ENCODE peak calls at places on chromosomes 11 and 22, in ten cellular contexts. One of them, this sample, is unnamed.

GRCh38 chr11:68658661-68659060 is 25.7 kb upstream of the GAL start:
- DNase-seq in activated T-cell treated with anti-CD3 and anti-CD28 coated beads for 1 hour: no peak
- DNase-seq in NCI-H1105: no peak
- DNase-seq in M059J: no peak
- DNase-seq in AG08396: peak
- DNase-seq in B cell: no peak
- DNase-seq in stimulated activated naive B cell treated with anti-CD40 and anti-IgM and Interleukin-4, amounts not matched to agents 10 μg/mL and 1 μg/mL and 100 μg/mL, for 72 hours: no peak
- DNase-seq in endodermal cell: no peak
- DNase-seq in T-cell: no peak
- DNase-seq in heart right ventricle: no peak
- DNase-seq in this sample: no peak

GRCh38 chr11:86167499-86168161 is 76.9 kb upstream of the EED start:
- DNase-seq in activated T-cell treated with anti-CD3 and anti-CD28 coated beads for 1 hour: no peak
- DNase-seq in NCI-H1105: no peak
- DNase-seq in M059J: no peak
- DNase-seq in AG08396: no peak
- DNase-seq in B cell: no peak
- DNase-seq in stimulated activated naive B cell treated with anti-CD40 and anti-IgM and Interleukin-4, amounts not matched to agents 10 μg/mL and 1 μg/mL and 100 μg/mL, for 72 hours: no peak
- DNase-seq in endodermal cell: no peak
- DNase-seq in T-cell: no peak
- DNase-seq in heart right ventricle: no peak
- DNase-seq in this sample: peak

GRCh38 chr11:103007521-103007920 is 52.0 kb upstream of the MMP13 start:
- DNase-seq in activated T-cell treated with anti-CD3 and anti-CD28 coated beads for 1 hour: no peak
- DNase-seq in NCI-H1105: no peak
- DNase-seq in M059J: peak
- DNase-seq in AG08396: peak
- DNase-seq in B cell: no peak
- DNase-seq in stimulated activated naive B cell treated with anti-CD40 and anti-IgM and Interleukin-4, amounts not matched to agents 10 μg/mL and 1 μg/mL and 100 μg/mL, for 72 hours: no peak
- DNase-seq in endodermal cell: no peak
- DNase-seq in T-cell: no peak
- DNase-seq in heart right ventricle: no peak
- DNase-seq in this sample: no peak

GRCh38 chr11:12397953-12398352 is 20.6 kb downstream of the PARVA start:
- DNase-seq in activated T-cell treated with anti-CD3 and anti-CD28 coated beads for 1 hour: no peak
- DNase-seq in NCI-H1105: no peak
- DNase-seq in M059J: peak
- DNase-seq in AG08396: peak
- DNase-seq in B cell: no peak
- DNase-seq in stimulated activated naive B cell treated with anti-CD40 and anti-IgM and Interleukin-4, amounts not matched to agents 10 μg/mL and 1 μg/mL and 100 μg/mL, for 72 hours: no peak
- DNase-seq in endodermal cell: no peak
- DNase-seq in T-cell: no peak
- DNase-seq in heart right ventricle: peak
- DNase-seq in this sample: peak

GRCh38 chr22:46148336-46148735 is 2.0 kb upstream of the PPARA start:
- DNase-seq in activated T-cell treated with anti-CD3 and anti-CD28 coated beads for 1 hour: no peak
- DNase-seq in NCI-H1105: no peak
- DNase-seq in M059J: no peak
- DNase-seq in AG08396: no peak
- DNase-seq in B cell: no peak
- DNase-seq in stimulated activated naive B cell treated with anti-CD40 and anti-IgM and Interleukin-4, amounts not matched to agents 10 μg/mL and 1 μg/mL and 100 μg/mL, for 72 hours: no peak
- DNase-seq in endodermal cell: peak
- DNase-seq in T-cell: no peak
- DNase-seq in heart right ventricle: no peak
- DNase-seq in this sample: no peak

GRCh38 chr22:46568102-46568809 is 30.8 kb upstream of the CELSR1 start:
- DNase-seq in activated T-cell treated with anti-CD3 and anti-CD28 coated beads for 1 hour: no peak
- DNase-seq in NCI-H1105: no peak
- DNase-seq in M059J: no peak
- DNase-seq in AG08396: no peak
- DNase-seq in B cell: no peak
- DNase-seq in stimulated activated naive B cell treated with anti-CD40 and anti-IgM and Interleukin-4, amounts not matched to agents 10 μg/mL and 1 μg/mL and 100 μg/mL, for 72 hours: no peak
- DNase-seq in endodermal cell: no peak
- DNase-seq in T-cell: no peak
- DNase-seq in heart right ventricle: no peak
- DNase-seq in this sample: no peak

GRCh38 chr11:45616802-45617549 is 48.4 kb downstream of the CHST1 start:
- DNase-seq in activated T-cell treated with anti-CD3 and anti-CD28 coated beads for 1 hour: no peak
- DNase-seq in NCI-H1105: no peak
- DNase-seq in M059J: no peak
- DNase-seq in AG08396: no peak
- DNase-seq in B cell: no peak
- DNase-seq in stimulated activated naive B cell treated with anti-CD40 and anti-IgM and Interleukin-4, amounts not matched to agents 10 μg/mL and 1 μg/mL and 100 μg/mL, for 72 hours: no peak
- DNase-seq in endodermal cell: no peak
- DNase-seq in T-cell: no peak
- DNase-seq in heart right ventricle: no peak
- DNase-seq in this sample: no peak

GRCh38 chr11:100467821-100468508 is 219.1 kb upstream of the ARHGAP42 start:
- DNase-seq in activated T-cell treated with anti-CD3 and anti-CD28 coated beads for 1 hour: no peak
- DNase-seq in NCI-H1105: no peak
- DNase-seq in M059J: peak
- DNase-seq in AG08396: no peak
- DNase-seq in B cell: no peak
- DNase-seq in stimulated activated naive B cell treated with anti-CD40 and anti-IgM and Interleukin-4, amounts not matched to agents 10 μg/mL and 1 μg/mL and 100 μg/mL, for 72 hours: no peak
- DNase-seq in endodermal cell: no peak
- DNase-seq in T-cell: no peak
- DNase-seq in heart right ventricle: no peak
- DNase-seq in this sample: no peak

GRCh38 chr11:10147195-10147594 is 146.8 kb downstream of the SBF2 start:
- DNase-seq in activated T-cell treated with anti-CD3 and anti-CD28 coated beads for 1 hour: no peak
- DNase-seq in NCI-H1105: no peak
- DNase-seq in M059J: no peak
- DNase-seq in AG08396: no peak
- DNase-seq in B cell: no peak
- DNase-seq in stimulated activated naive B cell treated with anti-CD40 and anti-IgM and Interleukin-4, amounts not matched to agents 10 μg/mL and 1 μg/mL and 100 μg/mL, for 72 hours: no peak
- DNase-seq in endodermal cell: no peak
- DNase-seq in T-cell: no peak
- DNase-seq in heart right ventricle: no peak
- DNase-seq in this sample: no peak

GRCh38 chr11:12411806-12412727 is 34.7 kb downstream of the PARVA start:
- DNase-seq in activated T-cell treated with anti-CD3 and anti-CD28 coated beads for 1 hour: peak
- DNase-seq in NCI-H1105: peak
- DNase-seq in M059J: peak
- DNase-seq in AG08396: peak
- DNase-seq in B cell: no peak
- DNase-seq in stimulated activated naive B cell treated with anti-CD40 and anti-IgM and Interleukin-4, amounts not matched to agents 10 μg/mL and 1 μg/mL and 100 μg/mL, for 72 hours: no peak
- DNase-seq in endodermal cell: peak
- DNase-seq in T-cell: no peak
- DNase-seq in heart right ventricle: peak
- DNase-seq in this sample: peak

GRCh38 chr11:74427377-74427776 is 29.1 kb upstream of the PGM2L1 start:
- DNase-seq in activated T-cell treated with anti-CD3 and anti-CD28 coated beads for 1 hour: no peak
- DNase-seq in NCI-H1105: no peak
- DNase-seq in M059J: no peak
- DNase-seq in AG08396: no peak
- DNase-seq in B cell: no peak
- DNase-seq in stimulated activated naive B cell treated with anti-CD40 and anti-IgM and Interleukin-4, amounts not matched to agents 10 μg/mL and 1 μg/mL and 100 μg/mL, for 72 hours: no peak
- DNase-seq in endodermal cell: no peak
- DNase-seq in T-cell: no peak
- DNase-seq in heart right ventricle: no peak
- DNase-seq in this sample: peak

GRCh38 chr22:42912049-42912448 is 55.0 kb upstream of the ARFGAP3 start:
- DNase-seq in activated T-cell treated with anti-CD3 and anti-CD28 coated beads for 1 hour: no peak
- DNase-seq in NCI-H1105: no peak
- DNase-seq in M059J: no peak
- DNase-seq in AG08396: no peak
- DNase-seq in B cell: peak
- DNase-seq in stimulated activated naive B cell treated with anti-CD40 and anti-IgM and Interleukin-4, amounts not matched to agents 10 μg/mL and 1 μg/mL and 100 μg/mL, for 72 hours: no peak
- DNase-seq in endodermal cell: no peak
- DNase-seq in T-cell: no peak
- DNase-seq in heart right ventricle: no peak
- DNase-seq in this sample: no peak

GRCh38 chr11:77779935-77780334 is 40.6 kb downstream of the RSF1 start:
- DNase-seq in activated T-cell treated with anti-CD3 and anti-CD28 coated beads for 1 hour: no peak
- DNase-seq in NCI-H1105: no peak
- DNase-seq in M059J: peak
- DNase-seq in AG08396: peak
- DNase-seq in B cell: no peak
- DNase-seq in stimulated activated naive B cell treated with anti-CD40 and anti-IgM and Interleukin-4, amounts not matched to agents 10 μg/mL and 1 μg/mL and 100 μg/mL, for 72 hours: no peak
- DNase-seq in endodermal cell: no peak
- DNase-seq in T-cell: no peak
- DNase-seq in heart right ventricle: no peak
- DNase-seq in this sample: no peak

GRCh38 chr11:19241260-19242183 is 777 bp upstream of the E2F8 start:
- DNase-seq in activated T-cell treated with anti-CD3 and anti-CD28 coated beads for 1 hour: no peak
- DNase-seq in NCI-H1105: peak
- DNase-seq in M059J: peak
- DNase-seq in AG08396: peak
- DNase-seq in B cell: peak
- DNase-seq in stimulated activated naive B cell treated with anti-CD40 and anti-IgM and Interleukin-4, amounts not matched to agents 10 μg/mL and 1 μg/mL and 100 μg/mL, for 72 hours: no peak
- DNase-seq in endodermal cell: peak
- DNase-seq in T-cell: no peak
- DNase-seq in heart right ventricle: peak
- DNase-seq in this sample: peak

GRCh38 chr11:116725434-116726221 is 47.2 kb downstream of the BUD13 start:
- DNase-seq in activated T-cell treated with anti-CD3 and anti-CD28 coated beads for 1 hour: no peak
- DNase-seq in NCI-H1105: no peak
- DNase-seq in M059J: peak
- DNase-seq in AG08396: no peak
- DNase-seq in B cell: no peak
- DNase-seq in stimulated activated naive B cell treated with anti-CD40 and anti-IgM and Interleukin-4, amounts not matched to agents 10 μg/mL and 1 μg/mL and 100 μg/mL, for 72 hours: no peak
- DNase-seq in endodermal cell: no peak
- DNase-seq in T-cell: no peak
- DNase-seq in heart right ventricle: no peak
- DNase-seq in this sample: peak

GRCh38 chr11:127618721-127619120 is 618.2 kb upstream of the KIRREL3 start:
- DNase-seq in activated T-cell treated with anti-CD3 and anti-CD28 coated beads for 1 hour: no peak
- DNase-seq in NCI-H1105: no peak
- DNase-seq in M059J: no peak
- DNase-seq in AG08396: no peak
- DNase-seq in B cell: no peak
- DNase-seq in stimulated activated naive B cell treated with anti-CD40 and anti-IgM and Interleukin-4, amounts not matched to agents 10 μg/mL and 1 μg/mL and 100 μg/mL, for 72 hours: no peak
- DNase-seq in endodermal cell: no peak
- DNase-seq in T-cell: no peak
- DNase-seq in heart right ventricle: no peak
- DNase-seq in this sample: no peak

GRCh38 chr11:130413383-130414106 is 14.9 kb downstream of the ADAMTS8 start:
- DNase-seq in activated T-cell treated with anti-CD3 and anti-CD28 coated beads for 1 hour: no peak
- DNase-seq in NCI-H1105: peak
- DNase-seq in M059J: peak
- DNase-seq in AG08396: peak
- DNase-seq in B cell: no peak
- DNase-seq in stimulated activated naive B cell treated with anti-CD40 and anti-IgM and Interleukin-4, amounts not matched to agents 10 μg/mL and 1 μg/mL and 100 μg/mL, for 72 hours: no peak
- DNase-seq in endodermal cell: no peak
- DNase-seq in T-cell: no peak
- DNase-seq in heart right ventricle: no peak
- DNase-seq in this sample: peak

GRCh38 chr11:113771964-113772363 is 1.5 kb downstream of the ZW10 start:
- DNase-seq in activated T-cell treated with anti-CD3 and anti-CD28 coated beads for 1 hour: no peak
- DNase-seq in NCI-H1105: no peak
- DNase-seq in M059J: no peak
- DNase-seq in AG08396: no peak
- DNase-seq in B cell: no peak
- DNase-seq in stimulated activated naive B cell treated with anti-CD40 and anti-IgM and Interleukin-4, amounts not matched to agents 10 μg/mL and 1 μg/mL and 100 μg/mL, for 72 hours: no peak
- DNase-seq in endodermal cell: no peak
- DNase-seq in T-cell: no peak
- DNase-seq in heart right ventricle: no peak
- DNase-seq in this sample: no peak

GRCh38 chr11:1232328-1233321 is 9.8 kb downstream of the MUC5B start:
- DNase-seq in activated T-cell treated with anti-CD3 and anti-CD28 coated beads for 1 hour: no peak
- DNase-seq in NCI-H1105: no peak
- DNase-seq in M059J: no peak
- DNase-seq in AG08396: no peak
- DNase-seq in B cell: no peak
- DNase-seq in stimulated activated naive B cell treated with anti-CD40 and anti-IgM and Interleukin-4, amounts not matched to agents 10 μg/mL and 1 μg/mL and 100 μg/mL, for 72 hours: no peak
- DNase-seq in endodermal cell: peak
- DNase-seq in T-cell: no peak
- DNase-seq in heart right ventricle: no peak
- DNase-seq in this sample: no peak

GRCh38 chr11:122267602-122268001 is 151.6 kb upstream of the BLID start:
- DNase-seq in activated T-cell treated with anti-CD3 and anti-CD28 coated beads for 1 hour: no peak
- DNase-seq in NCI-H1105: no peak
- DNase-seq in M059J: peak
- DNase-seq in AG08396: peak
- DNase-seq in B cell: no peak
- DNase-seq in stimulated activated naive B cell treated with anti-CD40 and anti-IgM and Interleukin-4, amounts not matched to agents 10 μg/mL and 1 μg/mL and 100 μg/mL, for 72 hours: no peak
- DNase-seq in endodermal cell: peak
- DNase-seq in T-cell: no peak
- DNase-seq in heart right ventricle: no peak
- DNase-seq in this sample: peak

GRCh38 chr11:63911440-63911839 is 5.5 kb downstream of the RCOR2 start:
- DNase-seq in activated T-cell treated with anti-CD3 and anti-CD28 coated beads for 1 hour: no peak
- DNase-seq in NCI-H1105: no peak
- DNase-seq in M059J: no peak
- DNase-seq in AG08396: no peak
- DNase-seq in B cell: no peak
- DNase-seq in stimulated activated naive B cell treated with anti-CD40 and anti-IgM and Interleukin-4, amounts not matched to agents 10 μg/mL and 1 μg/mL and 100 μg/mL, for 72 hours: no peak
- DNase-seq in endodermal cell: peak
- DNase-seq in T-cell: no peak
- DNase-seq in heart right ventricle: no peak
- DNase-seq in this sample: no peak

GRCh38 chr11:66680966-66681645 is 3.4 kb upstream of the RBM4B start:
- DNase-seq in activated T-cell treated with anti-CD3 and anti-CD28 coated beads for 1 hour: no peak
- DNase-seq in NCI-H1105: no peak
- DNase-seq in M059J: no peak
- DNase-seq in AG08396: no peak
- DNase-seq in B cell: no peak
- DNase-seq in stimulated activated naive B cell treated with anti-CD40 and anti-IgM and Interleukin-4, amounts not matched to agents 10 μg/mL and 1 μg/mL and 100 μg/mL, for 72 hours: no peak
- DNase-seq in endodermal cell: no peak
- DNase-seq in T-cell: no peak
- DNase-seq in heart right ventricle: no peak
- DNase-seq in this sample: no peak

GRCh38 chr11:95459268-95460040 is 228.5 kb upstream of the SESN3 start:
- DNase-seq in activated T-cell treated with anti-CD3 and anti-CD28 coated beads for 1 hour: no peak
- DNase-seq in NCI-H1105: peak
- DNase-seq in M059J: peak
- DNase-seq in AG08396: no peak
- DNase-seq in B cell: no peak
- DNase-seq in stimulated activated naive B cell treated with anti-CD40 and anti-IgM and Interleukin-4, amounts not matched to agents 10 μg/mL and 1 μg/mL and 100 μg/mL, for 72 hours: no peak
- DNase-seq in endodermal cell: no peak
- DNase-seq in T-cell: no peak
- DNase-seq in heart right ventricle: no peak
- DNase-seq in this sample: no peak

GRCh38 chr11:16924826-16925494 is 89.3 kb downstream of the PLEKHA7 start:
- DNase-seq in activated T-cell treated with anti-CD3 and anti-CD28 coated beads for 1 hour: no peak
- DNase-seq in NCI-H1105: peak
- DNase-seq in M059J: peak
- DNase-seq in AG08396: peak
- DNase-seq in B cell: no peak
- DNase-seq in stimulated activated naive B cell treated with anti-CD40 and anti-IgM and Interleukin-4, amounts not matched to agents 10 μg/mL and 1 μg/mL and 100 μg/mL, for 72 hours: no peak
- DNase-seq in endodermal cell: peak
- DNase-seq in T-cell: no peak
- DNase-seq in heart right ventricle: peak
- DNase-seq in this sample: peak

GRCh38 chr11:72712876-72713275 is 38.7 kb upstream of the PDE2A start:
- DNase-seq in activated T-cell treated with anti-CD3 and anti-CD28 coated beads for 1 hour: no peak
- DNase-seq in NCI-H1105: no peak
- DNase-seq in M059J: no peak
- DNase-seq in AG08396: no peak
- DNase-seq in B cell: no peak
- DNase-seq in stimulated activated naive B cell treated with anti-CD40 and anti-IgM and Interleukin-4, amounts not matched to agents 10 μg/mL and 1 μg/mL and 100 μg/mL, for 72 hours: no peak
- DNase-seq in endodermal cell: no peak
- DNase-seq in T-cell: no peak
- DNase-seq in heart right ventricle: no peak
- DNase-seq in this sample: no peak

GRCh38 chr11:69301491-69302401 is 7.8 kb downstream of the MYEOV start:
- DNase-seq in activated T-cell treated with anti-CD3 and anti-CD28 coated beads for 1 hour: no peak
- DNase-seq in NCI-H1105: peak
- DNase-seq in M059J: peak
- DNase-seq in AG08396: peak
- DNase-seq in B cell: no peak
- DNase-seq in stimulated activated naive B cell treated with anti-CD40 and anti-IgM and Interleukin-4, amounts not matched to agents 10 μg/mL and 1 μg/mL and 100 μg/mL, for 72 hours: no peak
- DNase-seq in endodermal cell: no peak
- DNase-seq in T-cell: no peak
- DNase-seq in heart right ventricle: no peak
- DNase-seq in this sample: peak

GRCh38 chr11:55719608-55720160 is 53.6 kb upstream of the OR5D13 start:
- DNase-seq in activated T-cell treated with anti-CD3 and anti-CD28 coated beads for 1 hour: no peak
- DNase-seq in NCI-H1105: no peak
- DNase-seq in M059J: no peak
- DNase-seq in AG08396: no peak
- DNase-seq in B cell: no peak
- DNase-seq in stimulated activated naive B cell treated with anti-CD40 and anti-IgM and Interleukin-4, amounts not matched to agents 10 μg/mL and 1 μg/mL and 100 μg/mL, for 72 hours: no peak
- DNase-seq in endodermal cell: no peak
- DNase-seq in T-cell: no peak
- DNase-seq in heart right ventricle: no peak
- DNase-seq in this sample: peak

GRCh38 chr11:9717040-9717357 is 53.1 kb downstream of the SWAP70 start:
- DNase-seq in activated T-cell treated with anti-CD3 and anti-CD28 coated beads for 1 hour: no peak
- DNase-seq in NCI-H1105: no peak
- DNase-seq in M059J: no peak
- DNase-seq in AG08396: no peak
- DNase-seq in B cell: no peak
- DNase-seq in stimulated activated naive B cell treated with anti-CD40 and anti-IgM and Interleukin-4, amounts not matched to agents 10 μg/mL and 1 μg/mL and 100 μg/mL, for 72 hours: no peak
- DNase-seq in endodermal cell: no peak
- DNase-seq in T-cell: no peak
- DNase-seq in heart right ventricle: no peak
- DNase-seq in this sample: no peak

This sample was measured in MG63.